ENCODE peak calls at places on chromosomes 4 and X, in seven cellular contexts. U is fibroblast of villous mesenchyme, F is NT2/D1, I is ascending aorta, B is pancreas, T is AG09309, M is psoas muscle. R is an unnamed sample.

GRCh38 chr4:6056976-6057766 is 38.9 kb upstream of the C4orf50 start:
- DNase-seq in U (no peak), F (no peak), I (no peak), B (no peak), T (no peak), M (no peak), R (no peak)

GRCh38 chr4:165461176-165461835 is 82.5 kb downstream of the CPE start:
- DNase-seq in U (peak), F (no peak), I (no peak), B (no peak), T (peak), M (no peak), R (peak)

GRCh38 chr4:123110685-123111084 is 188.3 kb upstream of the NUDT6 start:
- DNase-seq in U (no peak), F (no peak), I (no peak), B (no peak), T (no peak), M (no peak), R (no peak)

GRCh38 chr4:57342406-57342805 is 232.2 kb upstream of the IGFBP7 start:
- DNase-seq in U (no peak), F (no peak), I (no peak), B (no peak), T (peak), M (no peak), R (no peak)

GRCh38 chr4:6340446-6341015 is 70.9 kb downstream of the WFS1 start:
- DNase-seq in U (no peak), F (no peak), I (no peak), B (no peak), T (no peak), M (no peak), R (no peak)

GRCh38 chr4:145480257-145480656 is 1.4 kb upstream of the SMAD1 start:
- DNase-seq in U (no peak), F (no peak), I (no peak), B (no peak), T (no peak), M (no peak), R (no peak)

GRCh38 chr4:183362916-183363542 is 40.8 kb upstream of the CLDN24 start:
- DNase-seq in U (peak), F (peak), I (no peak), B (no peak), T (no peak), M (no peak), R (no peak)

GRCh38 chr4:137892134-137892533 is 350.0 kb downstream of the SLC7A11 start:
- DNase-seq in U (peak), F (no peak), I (no peak), B (no peak), T (peak), M (no peak), R (no peak)

GRCh38 chrX:74389016-74389415 is 32.3 kb upstream of the SLC16A2 start:
- DNase-seq in U (no peak), F (no peak), I (no peak), B (no peak), T (no peak), M (no peak), R (no peak)

GRCh38 chr4:37648084-37648817 is 37.9 kb downstream of the RELL1 start:
- DNase-seq in U (peak), F (peak), I (no peak), B (peak), T (peak), M (peak), R (peak)

GRCh38 chrX:40058719-40059118 is 39.0 kb downstream of the BCOR start:
- DNase-seq in U (no peak), F (no peak), I (no peak), B (no peak), T (no peak), M (no peak), R (no peak)

GRCh38 chr4:122731676-122732075 is 828 bp upstream of the BBS12 start:
- DNase-seq in U (no peak), F (no peak), I (no peak), B (no peak), T (no peak), M (no peak), R (no peak)

GRCh38 chrX:107712231-107713204 is 63.1 kb downstream of the TSC22D3 start:
- DNase-seq in U (peak), F (no peak), I (no peak), B (no peak), T (no peak), M (peak), R (peak)

GRCh38 chrX:14630724-14631123 is 101.4 kb downstream of the GLRA2 start:
- DNase-seq in U (no peak), F (no peak), I (no peak), B (no peak), T (no peak), M (no peak), R (no peak)

GRCh38 chr4:2258091-2259035 is 3.5 kb downstream of the MXD4 start:
- DNase-seq in U (no peak), F (no peak), I (peak), B (peak), T (no peak), M (peak), R (no peak)

GRCh38 chr4:156901871-156902270 is 69.7 kb downstream of the PDGFC start:
- DNase-seq in U (peak), F (no peak), I (no peak), B (no peak), T (no peak), M (no peak), R (no peak)

GRCh38 chr4:174437324-174437723 is 85.0 kb downstream of the HPGD start:
- DNase-seq in U (peak), F (no peak), I (no peak), B (no peak), T (peak), M (no peak), R (peak)

GRCh38 chr4:185222598-185222997 is 13.2 kb downstream of the SNX25 start:
- DNase-seq in U (no peak), F (no peak), I (no peak), B (no peak), T (peak), M (no peak), R (no peak)

GRCh38 chrX:45803383-45803921 is 602.8 kb upstream of the DIPK2B start:
- DNase-seq in U (peak), F (no peak), I (no peak), B (no peak), T (peak), M (no peak), R (peak)

GRCh38 chr4:76655566-76656479 is 220.8 kb downstream of the SHROOM3 start:
- DNase-seq in U (no peak), F (no peak), I (no peak), B (no peak), T (no peak), M (no peak), R (no peak)

GRCh38 chr4:24655326-24655725 is 71.0 kb upstream of the DHX15 start:
- DNase-seq in U (no peak), F (no peak), I (no peak), B (no peak), T (no peak), M (no peak), R (no peak)

GRCh38 chr4:77045490-77045889 is 30.3 kb downstream of the CCNI start:
- DNase-seq in U (peak), F (no peak), I (no peak), B (no peak), T (no peak), M (no peak), R (no peak)

DNA sequence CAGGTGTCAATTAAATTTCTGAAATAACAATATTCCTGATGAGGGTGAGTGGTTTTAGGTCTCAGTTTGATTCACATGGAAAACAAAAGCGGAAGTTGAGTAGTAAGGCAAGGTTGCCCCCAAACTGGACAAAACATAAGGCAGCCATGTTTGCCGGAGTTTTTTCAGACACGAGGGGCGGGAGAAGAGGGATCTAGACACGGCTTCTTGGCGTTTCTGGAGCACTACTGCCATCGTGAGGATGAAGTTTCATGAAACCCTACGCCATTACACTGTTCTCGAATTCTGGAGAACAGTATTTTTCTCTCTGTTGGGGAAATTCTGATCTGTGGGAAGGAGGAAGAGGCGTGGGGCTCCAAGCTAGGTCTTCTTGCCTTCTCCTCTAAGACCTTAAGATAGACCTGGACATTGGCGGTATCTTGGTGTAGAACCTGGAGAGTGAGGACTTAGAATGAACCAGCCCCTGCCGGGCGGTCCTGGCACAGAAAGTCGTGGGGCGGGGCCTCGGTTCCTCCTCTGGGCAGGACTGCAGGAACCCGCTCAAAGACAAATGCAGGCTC is 160.3 kb downstream of the OR13H1 start:
- DNase-seq in U (peak), F (no peak), I (peak), B (no peak), T (peak), M (peak), R (no peak)
- H3K4me3 ChIP-seq in U (peak), F (no peak), I (peak), B (peak), T (peak), M (peak), R (no peak)

GRCh38 chrX:42951747-42952146 is 173.8 kb upstream of the PPP1R2C start:
- DNase-seq in U (no peak), F (no peak), I (no peak), B (no peak), T (no peak), M (no peak), R (no peak)
- H3K4me3 ChIP-seq in U (no peak), F (no peak), I (no peak), B (no peak), T (no peak), M (no peak), R (no peak)

GRCh38 chr4:85939595-85939994 is 420.3 kb downstream of the MAPK10 start:
- DNase-seq in U (no peak), F (no peak), I (no peak), B (no peak), T (no peak), M (no peak), R (no peak)

GRCh38 chr4:85938062-85938461 is 421.8 kb downstream of the MAPK10 start:
- DNase-seq in U (no peak), F (no peak), I (no peak), B (peak), T (no peak), M (no peak), R (no peak)

GRCh38 chr4:85938902-85939301 is 421.0 kb downstream of the MAPK10 start:
- DNase-seq in U (no peak), F (no peak), I (no peak), B (no peak), T (no peak), M (no peak), R (no peak)

GRCh38 chr4:85940131-85940530 is 419.7 kb downstream of the MAPK10 start:
- DNase-seq in U (no peak), F (no peak), I (no peak), B (no peak), T (no peak), M (no peak), R (no peak)

GRCh38 chr4:85942107-85942506 is 417.7 kb downstream of the MAPK10 start:
- DNase-seq in U (no peak), F (no peak), I (no peak), B (no peak), T (no peak), M (no peak), R (no peak)
- H3K4me3 ChIP-seq in U (no peak), F (no peak), I (no peak), B (no peak), T (no peak), M (no peak), R (no peak)

GRCh38 chr4:114926508-114926907 is 186.9 kb downstream of the NDST4 start:
- DNase-seq in U (no peak), F (no peak), I (no peak), B (no peak), T (no peak), M (no peak), R (no peak)

GRCh38 chr4:114921790-114922581 is 191.4 kb downstream of the NDST4 start:
- DNase-seq in U (no peak), F (no peak), I (no peak), B (no peak), T (no peak), M (no peak), R (no peak)

GRCh38 chr4:114922582-114922912 is 190.9 kb downstream of the NDST4 start:
- DNase-seq in U (no peak), F (no peak), I (no peak), B (no peak), T (no peak), M (no peak), R (no peak)

GRCh38 chr4:114921191-114921590 is 192.2 kb downstream of the NDST4 start:
- DNase-seq in U (no peak), F (no peak), I (no peak), B (no peak), T (no peak), M (no peak), R (no peak)

DNA sequence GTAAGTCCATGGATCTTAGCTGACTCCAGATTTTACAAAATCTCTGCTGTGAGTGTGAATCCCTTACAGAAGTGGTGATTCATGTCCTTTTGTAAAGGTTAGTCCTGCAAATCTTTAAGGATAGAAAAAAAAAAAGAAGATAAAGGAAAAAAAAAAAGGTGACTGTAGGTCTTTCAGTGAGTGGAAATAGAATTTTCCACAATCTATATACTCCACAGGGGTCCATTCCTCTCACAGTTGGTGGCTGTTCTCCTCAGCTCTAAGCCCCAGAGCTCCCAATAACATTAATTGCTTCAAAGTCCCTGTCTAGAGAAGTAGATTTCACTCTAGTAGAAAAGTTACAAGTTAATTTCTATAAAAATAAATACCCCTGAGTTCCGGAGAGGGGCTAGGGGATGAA is 189.1 kb downstream of the NDST4 start:
- DNase-seq in U (no peak), F (peak), I (no peak), B (no peak), T (no peak), M (no peak), R (no peak)
- H3K4me3 ChIP-seq in U (no peak), F (no peak), I (no peak), B (no peak), T (no peak), M (no peak), R (no peak)

GRCh38 chr4:99818661-99819060 is 2.0 kb downstream of the DAPP1 start:
- DNase-seq in U (no peak), F (no peak), I (no peak), B (no peak), T (no peak), M (no peak), R (no peak)
- H3K4me3 ChIP-seq in U (no peak), F (no peak), I (no peak), B (no peak), T (no peak), M (no peak), R (no peak)

DNA sequence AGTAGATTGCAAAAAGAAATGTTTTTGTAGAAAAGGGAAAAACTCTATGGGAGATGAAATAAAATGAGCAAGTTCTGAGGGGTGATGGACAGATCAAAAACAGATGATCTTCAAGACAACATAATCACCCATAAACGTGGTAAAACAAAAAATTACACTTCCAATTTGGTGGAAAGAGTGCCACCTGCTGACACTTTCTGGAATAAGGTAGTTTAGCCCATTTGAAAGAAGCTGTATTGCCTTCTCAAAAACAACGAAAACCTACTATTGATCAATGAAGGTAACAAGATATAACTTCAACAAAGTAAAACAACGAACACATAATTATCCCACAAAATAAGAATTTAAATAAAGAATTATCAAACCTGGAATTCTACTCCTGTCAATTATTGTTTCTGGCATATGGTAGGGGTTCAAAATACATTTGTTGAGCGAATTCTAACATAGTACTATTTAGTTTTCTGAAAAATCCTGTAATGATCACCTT is 2.5 kb downstream of the COQ2 start:
- DNase-seq in U (peak), F (no peak), I (no peak), B (no peak), T (no peak), M (no peak), R (peak)
- H3K4me3 ChIP-seq in U (no peak), F (no peak), I (no peak), B (no peak), T (no peak), M (no peak), R (no peak)

DNA sequence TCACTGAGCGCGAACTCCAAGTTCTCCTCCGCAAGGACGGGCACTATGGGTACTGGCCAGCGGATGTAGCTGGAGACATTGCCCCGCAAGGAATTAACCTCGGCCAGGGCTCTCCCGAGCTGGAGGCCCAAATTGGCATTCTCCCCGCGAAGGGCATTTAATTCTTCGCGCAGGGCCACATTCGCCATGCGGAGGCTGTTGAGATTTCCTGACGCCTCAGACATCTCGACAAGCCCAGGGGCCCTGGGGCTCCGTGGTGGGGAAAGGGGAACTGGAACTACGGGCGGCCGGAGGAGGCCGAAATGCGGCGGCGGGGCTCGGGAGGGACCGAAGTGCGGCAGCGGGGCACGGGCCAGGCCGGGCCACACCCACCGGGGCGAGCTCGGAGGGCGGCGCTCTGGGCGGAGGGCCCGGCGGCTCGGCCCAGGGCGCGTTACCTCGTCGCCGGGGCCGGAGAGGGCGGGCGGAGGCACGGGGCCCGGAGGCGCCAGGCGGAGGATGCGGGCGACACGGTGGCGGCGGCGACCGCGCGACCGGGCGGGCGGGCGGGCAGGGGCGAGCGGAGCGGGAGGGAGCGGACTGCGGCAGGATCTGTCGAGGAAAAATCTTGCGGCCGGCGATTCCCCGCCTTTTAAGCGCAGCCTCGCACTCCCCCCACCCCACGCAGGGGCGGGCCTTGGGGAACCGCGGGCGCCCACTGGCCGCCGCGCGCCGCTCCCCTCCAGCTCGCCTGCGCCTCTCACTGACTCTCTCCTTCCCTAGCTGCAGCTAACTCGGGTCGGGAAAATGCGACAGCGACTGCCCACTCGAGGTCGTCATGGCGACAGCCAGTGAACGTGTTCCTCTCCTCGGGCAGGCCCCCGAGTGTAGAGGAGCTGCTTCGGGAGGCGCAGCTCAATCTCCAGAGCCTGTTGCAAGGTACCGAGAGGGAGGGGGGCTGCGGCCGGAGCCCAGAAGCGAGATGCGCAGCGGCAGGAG is at the start of gene RTL5:
- DNase-seq in U (peak), F (peak), I (peak), B (peak), T (peak), M (peak), R (peak)
- H3K4me3 ChIP-seq in U (peak), F (peak), I (peak), B (peak), T (peak), M (peak), R (peak)

GRCh38 chr4:1002131-1002630 is 9.0 kb upstream of the SLC26A1 start:
- DNase-seq in U (peak), F (no peak), I (no peak), B (no peak), T (no peak), M (peak), R (no peak)
- H3K4me3 ChIP-seq in U (no peak), F (peak), I (peak), B (no peak), T (no peak), M (peak), R (no peak)

GRCh38 chr4:86959588-86960500 is 25.0 kb downstream of the AFF1 start:
- DNase-seq in U (no peak), F (peak), I (no peak), B (no peak), T (no peak), M (no peak), R (no peak)

GRCh38 chr4:86961605-86962295 is 26.9 kb downstream of the AFF1 start:
- DNase-seq in U (peak), F (no peak), I (no peak), B (no peak), T (no peak), M (no peak), R (peak)

GRCh38 chr4:86963697-86964096 is 28.9 kb downstream of the AFF1 start:
- DNase-seq in U (no peak), F (no peak), I (no peak), B (no peak), T (no peak), M (no peak), R (no peak)

GRCh38 chr4:86961103-86961502 is 26.3 kb downstream of the AFF1 start:
- DNase-seq in U (no peak), F (no peak), I (no peak), B (no peak), T (no peak), M (no peak), R (no peak)

DNA sequence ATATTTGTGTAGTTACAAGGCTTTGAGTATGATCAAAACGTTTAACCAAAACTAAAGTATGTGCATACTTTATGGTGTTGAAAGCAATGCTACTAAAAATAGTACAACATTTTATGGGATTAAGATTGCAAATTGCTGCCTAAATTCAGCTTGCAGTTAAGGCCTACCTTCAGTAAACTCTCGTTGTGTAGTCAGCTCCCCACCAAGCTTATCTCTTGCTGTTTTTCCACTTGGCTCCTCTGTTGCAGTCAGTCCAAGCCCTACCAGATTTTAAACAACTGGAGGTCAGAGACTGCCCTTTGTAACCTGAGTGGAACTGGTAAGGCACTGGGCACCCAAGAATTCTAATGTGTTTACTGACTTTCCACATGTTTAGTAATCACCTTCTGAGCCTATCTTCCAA is 25.7 kb downstream of the AFF1 start:
- DNase-seq in U (peak), F (no peak), I (no peak), B (peak), T (no peak), M (no peak), R (no peak)
- H3K4me3 ChIP-seq in U (no peak), F (no peak), I (no peak), B (no peak), T (no peak), M (no peak), R (no peak)